ENCODE peak calls at places on chromosome 1, in eight cellular contexts. H is lower leg skin; Y is RWPE1; C is NCI-H2081 treated with DMSO at 0.1 percent for 48 hours; S is H9; A is iris pigment epithelial cell; R is WERI-Rb-1; T is activated naive CD8-positive, alpha-beta T cell treated with anti-CD3 and anti-CD28 coated beads for 36 hours. W is an unnamed sample.

GRCh38 chr1:52139817-52140540 is 1.9 kb upstream of the ZFYVE9 start:
- DNase-seq in H (no peak), Y (peak; percentile 86), C (no peak), S (no peak), A (peak; percentile 98), R (no peak), T (peak; percentile 24), W (no peak)

GRCh38 chr1:25836695-25837094 is 16.9 kb downstream of the MTFR1L start:
- DNase-seq in H (no peak), Y (no peak), C (no peak), S (no peak), A (no peak), R (no peak), T (no peak), W (no peak)

GRCh38 chr1:18949689-18950414 is 6.6 kb downstream of the IFFO2 start:
- DNase-seq in H (peak; percentile 92), Y (no peak), C (no peak), S (peak; percentile 68), A (peak; percentile 44), R (peak; percentile 74), T (no peak), W (no peak)

GRCh38 chr1:26165126-26165892 is 3.5 kb downstream of the C1orf232 start:
- DNase-seq in H (no peak), Y (no peak), C (no peak), S (no peak), A (no peak), R (peak; percentile 51), T (no peak), W (no peak)

GRCh38 chr1:92934395-92935378 is 26.6 kb downstream of the DIPK1A start:
- DNase-seq in H (no peak), Y (no peak), C (peak; percentile 27), S (no peak), A (no peak), R (no peak), T (no peak), W (no peak)

GRCh38 chr1:77579547-77579946 is 102.9 kb downstream of the ZZZ3 start:
- DNase-seq in H (no peak), Y (no peak), C (no peak), S (no peak), A (no peak), R (no peak), T (no peak), W (no peak)

GRCh38 chr1:83769594-83770321 is 229.2 kb downstream of the TTLL7 start:
- DNase-seq in H (no peak), Y (no peak), C (peak; percentile 55), S (no peak), A (no peak), R (no peak), T (no peak), W (no peak)

GRCh38 chr1:42692941-42693340 is 10.7 kb downstream of the YBX1 start:
- DNase-seq in H (no peak), Y (no peak), C (no peak), S (no peak), A (no peak), R (no peak), T (no peak), W (no peak)

GRCh38 chr1:103108525-103109150 is 316 bp upstream of the COL11A1 start:
- DNase-seq in H (no peak), Y (no peak), C (no peak), S (peak; percentile 93), A (peak; percentile 60), R (no peak), T (no peak), W (no peak)

GRCh38 chr1:170885551-170885950 is 49.8 kb upstream of the MROH9 start:
- DNase-seq in H (no peak), Y (no peak), C (no peak), S (no peak), A (no peak), R (no peak), T (no peak), W (no peak)

GRCh38 chr1:89844236-89844807 is 23.5 kb downstream of the LRRC8D start:
- DNase-seq in H (no peak), Y (peak; percentile 16), C (no peak), S (no peak), A (peak; percentile 70), R (no peak), T (peak; percentile 47), W (no peak)

GRCh38 chr1:224670506-224670905 is 54.4 kb downstream of the CNIH3 start:
- DNase-seq in H (no peak), Y (no peak), C (no peak), S (no peak), A (no peak), R (no peak), T (no peak), W (no peak)

GRCh38 chr1:44074415-44074814 is 43.2 kb upstream of the SLC6A9 start:
- DNase-seq in H (no peak), Y (no peak), C (no peak), S (no peak), A (no peak), R (no peak), T (no peak), W (no peak)

GRCh38 chr1:50441183-50441582 is 17.9 kb upstream of the DMRTA2 start:
- DNase-seq in H (no peak), Y (no peak), C (no peak), S (no peak), A (no peak), R (no peak), T (no peak), W (no peak)

GRCh38 chr1:54937469-54937868 is 43.0 kb upstream of the TMEM61 start:
- DNase-seq in H (no peak), Y (no peak), C (no peak), S (no peak), A (peak; percentile 53), R (no peak), T (no peak), W (no peak)

GRCh38 chr1:33392639-33393038 is 38.3 kb downstream of the PHC2 start:
- DNase-seq in H (no peak), Y (no peak), C (peak; percentile 35), S (no peak), A (peak; percentile 54), R (no peak), T (no peak), W (no peak)

GRCh38 chr1:93579891-93580290 is 101.7 kb downstream of the BCAR3 start:
- DNase-seq in H (no peak), Y (no peak), C (no peak), S (no peak), A (peak; percentile 95), R (no peak), T (no peak), W (peak; percentile 87)

GRCh38 chr1:31531177-31532000 is 44.9 kb upstream of the TINAGL1 start:
- DNase-seq in H (no peak), Y (peak; percentile 65), C (no peak), S (no peak), A (peak; percentile 83), R (no peak), T (no peak), W (peak; percentile 48)

GRCh38 chr1:36323636-36324321 is at the start of gene EVA1B:
- DNase-seq in H (peak; percentile 95), Y (peak; percentile 50), C (no peak), S (peak; percentile 89), A (peak; percentile 86), R (peak; percentile 65), T (peak; percentile 55), W (no peak)

GRCh38 chr1:27122652-27123051 is 32.3 kb downstream of the SLC9A1 start:
- DNase-seq in H (no peak), Y (peak; percentile 49), C (no peak), S (no peak), A (peak; percentile 57), R (peak; percentile 40), T (no peak), W (peak; percentile 46)

GRCh38 chr1:5980314-5981008 is 11.8 kb downstream of the NPHP4 start:
- DNase-seq in H (no peak), Y (no peak), C (no peak), S (peak; percentile 95), A (peak; percentile 56), R (peak; percentile 92), T (no peak), W (no peak)

GRCh38 chr1:109923131-109923945 is 12.7 kb downstream of the CSF1 start:
- DNase-seq in H (no peak), Y (no peak), C (no peak), S (peak; percentile 76), A (peak; percentile 16), R (peak; percentile 30), T (no peak), W (no peak)

GRCh38 chr1:18101508-18101907 is 6.1 kb upstream of the IGSF21 start:
- DNase-seq in H (no peak), Y (no peak), C (no peak), S (no peak), A (no peak), R (no peak), T (no peak), W (no peak)

GRCh38 chr1:59393211-59394180 is 96.6 kb downstream of the FGGY start:
- DNase-seq in H (peak; percentile 91), Y (no peak), C (no peak), S (no peak), A (peak; percentile 92), R (peak; percentile 88), T (no peak), W (peak; percentile 2)

GRCh38 chr1:114011796-114012195 is 32.5 kb downstream of the OLFML3 start:
- DNase-seq in H (no peak), Y (no peak), C (no peak), S (no peak), A (no peak), R (no peak), T (no peak), W (no peak)

GRCh38 chr1:41431490-41432350 is 52.8 kb downstream of the EDN2 start:
- DNase-seq in H (peak; percentile 91), Y (no peak), C (no peak), S (no peak), A (no peak), R (no peak), T (no peak), W (no peak)

GRCh38 chr1:100834779-100835645 is 59.6 kb downstream of the EXTL2 start:
- DNase-seq in H (no peak), Y (peak; percentile 7), C (no peak), S (peak; percentile 46), A (no peak), R (no peak), T (peak; percentile 2), W (peak; percentile 4)

GRCh38 chr1:205416326-205416725 is 5.5 kb downstream of the LEMD1 start:
- DNase-seq in H (peak; percentile 32), Y (no peak), C (no peak), S (no peak), A (no peak), R (no peak), T (no peak), W (no peak)

GRCh38 chr1:62691062-62691844 is 3.1 kb upstream of the DOCK7 start:
- DNase-seq in H (no peak), Y (no peak), C (no peak), S (no peak), A (no peak), R (no peak), T (no peak), W (no peak)

GRCh38 chr1:184627012-184627351 is 127.7 kb downstream of the EDEM3 start:
- DNase-seq in H (no peak), Y (no peak), C (no peak), S (no peak), A (no peak), R (no peak), T (no peak), W (no peak)

GRCh38 chr1:110235839-110236682 is 25.9 kb downstream of the KCNC4 start:
- DNase-seq in H (no peak), Y (peak; percentile 49), C (no peak), S (no peak), A (peak; percentile 79), R (no peak), T (peak; percentile 46), W (peak; percentile 15)

GRCh38 chr1:229376521-229376920 is 33.7 kb upstream of the CCSAP start:
- DNase-seq in H (peak; percentile 49), Y (no peak), C (no peak), S (no peak), A (no peak), R (no peak), T (no peak), W (no peak)

GRCh38 chr1:35557118-35557610 is at the start of gene KIAA0319L:
- DNase-seq in H (no peak), Y (peak; percentile 87), C (no peak), S (peak; percentile 93), A (no peak), R (peak; percentile 91), T (no peak), W (peak; percentile 87)